ENCODE peak calls at places on chromosomes 3 and 15, in five cellular contexts. One of them, this sample, is unnamed.

GRCh38 chr15:57375827-57376694 is at the start of gene CGNL1:
- DNase-seq in NCI-H1417: peak
- DNase-seq in activated CD8-positive, alpha-beta memory T cell treated with anti-CD3 and anti-CD28 coated beads for 4 hours: no peak
- DNase-seq in cardiac muscle cell: peak
- DNase-seq in endothelial cell of umbilical vein: peak
- DNase-seq in this sample: no peak

GRCh38 chr3:134847349-134847748 is 52.3 kb downstream of the EPHB1 start:
- DNase-seq in NCI-H1417: no peak
- DNase-seq in activated CD8-positive, alpha-beta memory T cell treated with anti-CD3 and anti-CD28 coated beads for 4 hours: no peak
- DNase-seq in cardiac muscle cell: no peak
- DNase-seq in endothelial cell of umbilical vein: no peak
- DNase-seq in this sample: no peak

GRCh38 chr3:31762016-31762764 is 218.9 kb downstream of the OSBPL10 start:
- DNase-seq in NCI-H1417: no peak
- DNase-seq in activated CD8-positive, alpha-beta memory T cell treated with anti-CD3 and anti-CD28 coated beads for 4 hours: no peak
- DNase-seq in cardiac muscle cell: no peak
- DNase-seq in endothelial cell of umbilical vein: no peak
- DNase-seq in this sample: no peak

GRCh38 chr3:38461086-38461390 is 7.3 kb downstream of the ACVR2B start:
- DNase-seq in NCI-H1417: no peak
- DNase-seq in activated CD8-positive, alpha-beta memory T cell treated with anti-CD3 and anti-CD28 coated beads for 4 hours: no peak
- DNase-seq in cardiac muscle cell: no peak
- DNase-seq in endothelial cell of umbilical vein: no peak
- DNase-seq in this sample: no peak

GRCh38 chr15:73380661-73381060 is 11.9 kb upstream of the HCN4 start:
- DNase-seq in NCI-H1417: no peak
- DNase-seq in activated CD8-positive, alpha-beta memory T cell treated with anti-CD3 and anti-CD28 coated beads for 4 hours: no peak
- DNase-seq in cardiac muscle cell: no peak
- DNase-seq in endothelial cell of umbilical vein: no peak
- DNase-seq in this sample: no peak

GRCh38 chr3:116980106-116980505 is 270.5 kb downstream of the TUSC7 start:
- DNase-seq in NCI-H1417: no peak
- DNase-seq in activated CD8-positive, alpha-beta memory T cell treated with anti-CD3 and anti-CD28 coated beads for 4 hours: no peak
- DNase-seq in cardiac muscle cell: no peak
- DNase-seq in endothelial cell of umbilical vein: no peak
- DNase-seq in this sample: no peak

GRCh38 chr3:141279074-141279945 is 47.7 kb downstream of the PXYLP1 start:
- DNase-seq in NCI-H1417: no peak
- DNase-seq in activated CD8-positive, alpha-beta memory T cell treated with anti-CD3 and anti-CD28 coated beads for 4 hours: no peak
- DNase-seq in cardiac muscle cell: peak
- DNase-seq in endothelial cell of umbilical vein: no peak
- DNase-seq in this sample: no peak

GRCh38 chr15:70643783-70644125 is 119.6 kb downstream of the UACA start:
- DNase-seq in NCI-H1417: no peak
- DNase-seq in activated CD8-positive, alpha-beta memory T cell treated with anti-CD3 and anti-CD28 coated beads for 4 hours: no peak
- DNase-seq in cardiac muscle cell: peak
- DNase-seq in endothelial cell of umbilical vein: no peak
- DNase-seq in this sample: no peak

GRCh38 chr3:172696357-172696756 is 14.5 kb downstream of the NCEH1 start:
- DNase-seq in NCI-H1417: no peak
- DNase-seq in activated CD8-positive, alpha-beta memory T cell treated with anti-CD3 and anti-CD28 coated beads for 4 hours: no peak
- DNase-seq in cardiac muscle cell: no peak
- DNase-seq in endothelial cell of umbilical vein: no peak
- DNase-seq in this sample: no peak

GRCh38 chr15:85785887-85786777 is 8.6 kb downstream of the KLHL25 start:
- DNase-seq in NCI-H1417: peak
- DNase-seq in activated CD8-positive, alpha-beta memory T cell treated with anti-CD3 and anti-CD28 coated beads for 4 hours: no peak
- DNase-seq in cardiac muscle cell: peak
- DNase-seq in endothelial cell of umbilical vein: peak
- DNase-seq in this sample: no peak